ENCODE peak calls at places on chromosome 7, in six cellular contexts. J, V, W, X, B and H are unnamed samples.

GRCh38 chr7:133957860-133958259 is 169.3 kb upstream of the LRGUK start:
- DNase-seq in J (no peak), V (no peak), W (no peak), X (no peak), B (no peak), H (no peak)

GRCh38 chr7:89554209-89554608 is 600.1 kb upstream of the STEAP1 start:
- DNase-seq in J (no peak), V (no peak), W (no peak), X (no peak), B (no peak), H (no peak)

GRCh38 chr7:604038-604883 is 84.6 kb upstream of the PDGFA start:
- DNase-seq in J (no peak), V (peak; percentile 10), W (peak; percentile 98), X (peak; percentile 94), B (no peak), H (peak; percentile 81)

GRCh38 chr7:157928808-157929425 is 592.1 kb downstream of the DNAJB6 start:
- DNase-seq in J (no peak), V (no peak), W (peak; percentile 50), X (no peak), B (no peak), H (no peak)

GRCh38 chr7:18667466-18667865 is 171.9 kb downstream of the HDAC9 start:
- DNase-seq in J (peak; percentile 20), V (peak; percentile 69), W (no peak), X (no peak), B (peak; percentile 14), H (no peak)

GRCh38 chr7:1873070-1873405 is 203.0 kb downstream of the ELFN1 start:
- DNase-seq in J (no peak), V (no peak), W (no peak), X (no peak), B (no peak), H (no peak)

GRCh38 chr7:42002654-42003053 is 234.4 kb downstream of the GLI3 start:
- DNase-seq in J (no peak), V (no peak), W (no peak), X (no peak), B (no peak), H (no peak)

GRCh38 chr7:80098795-80099194 is 35.8 kb upstream of the GNAI1 start:
- DNase-seq in J (no peak), V (no peak), W (no peak), X (no peak), B (no peak), H (no peak)

GRCh38 chr7:94654764-94655561 is 970 bp downstream of the SGCE start:
- DNase-seq in J (no peak), V (peak; percentile 87), W (no peak), X (no peak), B (peak; percentile 42), H (no peak)

GRCh38 chr7:18855796-18856195 is 261.6 kb downstream of the TWIST1 start:
- DNase-seq in J (peak; percentile 47), V (peak; percentile 90), W (no peak), X (no peak), B (no peak), H (no peak)

GRCh38 chr7:18119985-18120384 is 92.3 kb upstream of the PRPS1L1 start:
- DNase-seq in J (no peak), V (peak; percentile 21), W (no peak), X (no peak), B (peak; percentile 7), H (no peak)

GRCh38 chr7:134710854-134711624 is 64.4 kb downstream of the BPGM start:
- DNase-seq in J (no peak), V (peak; percentile 42), W (no peak), X (no peak), B (no peak), H (no peak)

GRCh38 chr7:111010833-111011232 is 80.1 kb upstream of the LRRN3 start:
- DNase-seq in J (no peak), V (no peak), W (no peak), X (no peak), B (no peak), H (no peak)

GRCh38 chr7:90312745-90313144 is 8.4 kb downstream of the FAM237B start:
- DNase-seq in J (no peak), V (peak; percentile 32), W (no peak), X (no peak), B (no peak), H (no peak)

GRCh38 chr7:107751113-107751512 is 7.2 kb downstream of the CBLL1 start:
- DNase-seq in J (no peak), V (no peak), W (no peak), X (no peak), B (no peak), H (no peak)

GRCh38 chr7:44284216-44284615 is 41.2 kb downstream of the CAMK2B start:
- DNase-seq in J (no peak), V (peak; percentile 64), W (peak; percentile 56), X (peak; percentile 36), B (no peak), H (peak; percentile 12)

GRCh38 chr7:2812119-2812487 is 32.0 kb downstream of the GNA12 start:
- DNase-seq in J (no peak), V (peak; percentile 42), W (no peak), X (no peak), B (no peak), H (no peak)

GRCh38 chr7:1309290-1309689 is 76.6 kb downstream of the UNCX start:
- DNase-seq in J (no peak), V (no peak), W (no peak), X (no peak), B (no peak), H (no peak)

GRCh38 chr7:95246935-95247370 is 77.4 kb downstream of the PON1 start:
- DNase-seq in J (peak; percentile 37), V (peak; percentile 86), W (no peak), X (peak; percentile 68), B (peak; percentile 89), H (no peak)

GRCh38 chr7:67484244-67484751 is 487.7 kb downstream of the TYW1 start:
- DNase-seq in J (peak; percentile 24), V (peak; percentile 65), W (no peak), X (no peak), B (peak; percentile 72), H (no peak)

GRCh38 chr7:41013117-41013516 is 689.8 kb downstream of the INHBA start:
- DNase-seq in J (no peak), V (no peak), W (no peak), X (no peak), B (no peak), H (no peak)

GRCh38 chr7:78770422-78771410 is 682.8 kb downstream of the MAGI2 start:
- DNase-seq in J (no peak), V (peak; percentile 59), W (no peak), X (no peak), B (no peak), H (no peak)

GRCh38 chr7:51142741-51143390 is 173.7 kb downstream of the COBL start:
- DNase-seq in J (no peak), V (no peak), W (no peak), X (no peak), B (no peak), H (no peak)

GRCh38 chr7:1619152-1620079 is 49.6 kb upstream of the PSMG3 start:
- DNase-seq in J (no peak), V (no peak), W (no peak), X (no peak), B (no peak), H (no peak)

GRCh38 chr7:142612264-142612881 is 136.9 kb upstream of the PRSS1 start:
- DNase-seq in J (no peak), V (peak; percentile 74), W (no peak), X (no peak), B (no peak), H (no peak)

GRCh38 chr7:152342796-152343195 is 93.0 kb downstream of the KMT2C start:
- DNase-seq in J (no peak), V (no peak), W (no peak), X (no peak), B (no peak), H (no peak)

GRCh38 chr7:152344253-152344652 is 91.5 kb downstream of the KMT2C start:
- DNase-seq in J (no peak), V (no peak), W (no peak), X (no peak), B (no peak), H (no peak)

GRCh38 chr7:152338553-152338952 is 97.2 kb downstream of the KMT2C start:
- DNase-seq in J (no peak), V (peak; percentile 27), W (no peak), X (no peak), B (no peak), H (no peak)

GRCh38 chr7:152341914-152342236 is 93.9 kb downstream of the KMT2C start:
- DNase-seq in J (no peak), V (no peak), W (no peak), X (no peak), B (no peak), H (no peak)

GRCh38 chr7:152341039-152341913 is 94.5 kb downstream of the KMT2C start:
- DNase-seq in J (no peak), V (peak; percentile 80), W (no peak), X (peak; percentile 51), B (peak; percentile 69), H (no peak)
- TF ChIP-seq CTCF in J (peak; percentile 51), V (peak; percentile 46), W (no peak), X (peak; percentile 54), B (peak; percentile 60), H (no peak)

GRCh38 chr7:100189061-100189460 is 11.3 kb downstream of the STAG3 start:
- DNase-seq in J (no peak), V (no peak), W (no peak), X (no peak), B (no peak), H (no peak)
- TF ChIP-seq CTCF in J (no peak), V (no peak), W (no peak), X (no peak), B (no peak), H (no peak)

DNA sequence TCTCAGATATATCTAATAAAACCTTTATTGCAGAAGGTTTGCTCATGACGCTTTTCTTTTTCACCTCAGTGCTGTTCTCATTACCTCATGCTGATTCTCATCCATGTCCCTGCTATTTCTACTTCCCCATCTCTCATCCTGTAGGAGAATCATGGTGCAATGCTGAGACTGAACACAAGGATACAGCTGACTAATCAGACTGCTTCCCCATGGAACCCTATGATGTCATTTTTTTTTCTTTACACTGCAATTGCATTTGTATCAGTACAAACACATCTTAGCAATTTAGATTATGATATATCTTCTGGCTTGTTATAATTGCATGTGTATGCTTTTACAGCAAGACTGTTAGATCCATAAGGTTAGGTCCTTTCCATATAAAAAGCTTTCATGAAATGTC is 93.7 kb downstream of the SEMA3A start:
- DNase-seq in J (no peak), V (peak; percentile 61), W (no peak), X (no peak), B (peak; percentile 69), H (no peak)
- TF ChIP-seq CTCF in J (peak; percentile 18), V (no peak), W (no peak), X (no peak), B (no peak), H (no peak)

GRCh38 chr7:156585926-156586325 is 54.6 kb upstream of the RNF32 start:
- DNase-seq in J (no peak), V (no peak), W (no peak), X (no peak), B (no peak), H (no peak)

GRCh38 chr7:156580036-156580435 is 60.5 kb upstream of the RNF32 start:
- DNase-seq in J (no peak), V (no peak), W (no peak), X (no peak), B (no peak), H (no peak)

GRCh38 chr7:156585025-156585648 is 55.4 kb upstream of the RNF32 start:
- DNase-seq in J (no peak), V (no peak), W (no peak), X (no peak), B (no peak), H (no peak)

GRCh38 chr7:156579566-156579965 is 61.0 kb upstream of the RNF32 start:
- DNase-seq in J (no peak), V (no peak), W (no peak), X (no peak), B (no peak), H (no peak)

GRCh38 chr7:156582591-156583123 is 57.9 kb upstream of the RNF32 start:
- DNase-seq in J (no peak), V (no peak), W (no peak), X (no peak), B (no peak), H (no peak)
- TF ChIP-seq CTCF in J (no peak), V (no peak), W (no peak), X (no peak), B (no peak), H (no peak)